ENCODE peak calls at places on chromosomes 12 and 14, in five cellular contexts. L, U, S, H and W are unnamed samples.

GRCh38 chr12:43332977-43333649 is 218.9 kb downstream of the ADAMTS20 start:
- DNase-seq in L (peak; percentile 53), U (no peak), S (no peak), H (no peak), W (no peak)

GRCh38 chr12:124616394-124617343 is 49.3 kb upstream of the NCOR2 start:
- DNase-seq in L (no peak), U (no peak), S (no peak), H (no peak), W (peak; percentile 35)

GRCh38 chr12:89166525-89166934 is 185.8 kb downstream of the DUSP6 start:
- DNase-seq in L (no peak), U (no peak), S (no peak), H (peak; percentile 43), W (no peak)

GRCh38 chr12:14959463-14959862 is 1.9 kb downstream of the ARHGDIB start:
- DNase-seq in L (no peak), U (no peak), S (no peak), H (no peak), W (no peak)

GRCh38 chr14:79856357-79856756 is 354.9 kb downstream of the DIO2 start:
- DNase-seq in L (no peak), U (no peak), S (no peak), H (no peak), W (no peak)

GRCh38 chr14:47549886-47550285 is 125.5 kb downstream of the MDGA2 start:
- DNase-seq in L (no peak), U (no peak), S (no peak), H (no peak), W (no peak)

GRCh38 chr12:47754881-47755280 is 3.8 kb downstream of the RAPGEF3 start:
- DNase-seq in L (no peak), U (no peak), S (no peak), H (peak; percentile 27), W (no peak)

GRCh38 chr12:66693901-66694513 is 15.1 kb upstream of the GRIP1 start:
- DNase-seq in L (peak; percentile 15), U (peak; percentile 47), S (peak; percentile 35), H (peak; percentile 23), W (peak; percentile 60)

GRCh38 chr14:20684662-20685456 is 499 bp downstream of the RNASE4 start:
- DNase-seq in L (no peak), U (no peak), S (peak; percentile 46), H (no peak), W (no peak)

GRCh38 chr12:107461222-107461980 is 224.2 kb upstream of the PWP1 start:
- DNase-seq in L (peak; percentile 70), U (no peak), S (no peak), H (no peak), W (no peak)

GRCh38 chr14:57865066-57865449 is 834 bp downstream of the SLC35F4 start:
- DNase-seq in L (peak; percentile 21), U (no peak), S (no peak), H (no peak), W (no peak)

GRCh38 chr12:30573145-30573544 is 122.5 kb downstream of the IPO8 start:
- DNase-seq in L (no peak), U (no peak), S (no peak), H (no peak), W (no peak)

GRCh38 chr12:115323223-115323905 is 639.4 kb upstream of the TBX3 start:
- DNase-seq in L (no peak), U (no peak), S (no peak), H (no peak), W (no peak)

GRCh38 chr14:93081875-93082570 is 33.7 kb downstream of the ITPK1 start:
- DNase-seq in L (no peak), U (no peak), S (no peak), H (no peak), W (no peak)

GRCh38 chr14:30885840-30886740 is 11.7 kb downstream of the COCH start:
- DNase-seq in L (no peak), U (no peak), S (no peak), H (no peak), W (no peak)

GRCh38 chr14:79404874-79405273 is 806.4 kb downstream of the DIO2 start:
- DNase-seq in L (no peak), U (no peak), S (no peak), H (no peak), W (no peak)

GRCh38 chr12:31915442-31915841 is 43.8 kb upstream of the RESF1 start:
- DNase-seq in L (no peak), U (no peak), S (no peak), H (no peak), W (no peak)

GRCh38 chr12:124388679-124389536 is 94.0 kb downstream of the RFLNA start:
- DNase-seq in L (peak; percentile 93), U (no peak), S (peak; percentile 79), H (no peak), W (peak; percentile 51)

GRCh38 chr12:93808169-93808899 is 131.2 kb downstream of the CRADD start:
- DNase-seq in L (no peak), U (no peak), S (no peak), H (no peak), W (no peak)

GRCh38 chr12:23556661-23557060 is 392.8 kb downstream of the SOX5 start:
- DNase-seq in L (no peak), U (peak; percentile 21), S (no peak), H (no peak), W (no peak)

GRCh38 chr12:117908411-117908810 is 60.4 kb downstream of the KSR2 start:
- DNase-seq in L (no peak), U (no peak), S (no peak), H (no peak), W (no peak)

GRCh38 chr14:104388631-104389325 is 190.8 kb upstream of the C14orf180 start:
- DNase-seq in L (peak; percentile 36), U (no peak), S (no peak), H (no peak), W (no peak)

GRCh38 chr14:55274144-55274543 is 2.9 kb downstream of the FBXO34 start:
- DNase-seq in L (no peak), U (no peak), S (no peak), H (no peak), W (no peak)

GRCh38 chr12:64618953-64619590 is 8.8 kb downstream of the RASSF3 start:
- DNase-seq in L (no peak), U (no peak), S (no peak), H (peak; percentile 77), W (peak; percentile 84)

GRCh38 chr12:65867428-65867827 is 43.1 kb downstream of the HMGA2 start:
- DNase-seq in L (no peak), U (no peak), S (no peak), H (no peak), W (no peak)

GRCh38 chr12:49809369-49810158 is 18.6 kb downstream of the NCKAP5L start:
- DNase-seq in L (no peak), U (no peak), S (no peak), H (no peak), W (no peak)

GRCh38 chr14:67718265-67718664 is 16.6 kb downstream of the RDH12 start:
- DNase-seq in L (no peak), U (no peak), S (no peak), H (no peak), W (no peak)

GRCh38 chr14:53619625-53620324 is 336.9 kb downstream of the BMP4 start:
- DNase-seq in L (no peak), U (no peak), S (no peak), H (no peak), W (no peak)

GRCh38 chr14:101839236-101839635 is 77.7 kb downstream of the PPP2R5C start:
- DNase-seq in L (no peak), U (no peak), S (no peak), H (peak; percentile 57), W (no peak)

GRCh38 chr12:124509676-124510300 is 57.6 kb downstream of the NCOR2 start:
- DNase-seq in L (peak; percentile 79), U (peak; percentile 61), S (peak; percentile 86), H (no peak), W (no peak)

GRCh38 chr12:105252901-105253300 is 16.9 kb upstream of the APPL2 start:
- DNase-seq in L (no peak), U (no peak), S (no peak), H (no peak), W (no peak)

DNA sequence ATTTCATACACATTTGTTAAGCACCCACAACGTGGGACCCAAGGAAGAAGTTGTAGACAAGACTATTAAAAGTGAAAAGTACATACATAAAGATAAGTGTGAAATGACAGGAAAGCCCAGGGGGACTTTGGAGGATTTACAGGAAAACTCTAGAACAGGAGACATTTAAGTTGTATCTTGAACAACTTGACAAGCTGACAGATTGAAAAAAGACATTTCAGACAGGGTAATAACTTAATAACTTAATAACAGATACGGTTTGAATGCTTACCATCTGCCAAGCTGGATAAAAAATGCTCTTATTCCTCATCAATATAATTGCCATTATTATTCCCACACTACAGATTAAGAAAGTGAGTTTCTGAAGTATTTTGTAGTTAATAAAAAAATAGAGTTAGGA is 229.7 kb upstream of the SYT10 start:
- DNase-seq in L (no peak), U (no peak), S (no peak), H (no peak), W (no peak)
- H3K4me3 ChIP-seq in L (no peak overlapping the region), U (no peak overlapping the region), S (no peak overlapping the region), H (no peak overlapping the region), W (no peak overlapping the region)

GRCh38 chr14:89337161-89337560 is 79.9 kb downstream of the FOXN3 start:
- DNase-seq in L (no peak), U (no peak), S (peak; percentile 52), H (no peak), W (no peak)
- TF ChIP-seq GABPA in L (no peak), U (no peak), S (no peak), H (no peak), W (no peak)

DNA sequence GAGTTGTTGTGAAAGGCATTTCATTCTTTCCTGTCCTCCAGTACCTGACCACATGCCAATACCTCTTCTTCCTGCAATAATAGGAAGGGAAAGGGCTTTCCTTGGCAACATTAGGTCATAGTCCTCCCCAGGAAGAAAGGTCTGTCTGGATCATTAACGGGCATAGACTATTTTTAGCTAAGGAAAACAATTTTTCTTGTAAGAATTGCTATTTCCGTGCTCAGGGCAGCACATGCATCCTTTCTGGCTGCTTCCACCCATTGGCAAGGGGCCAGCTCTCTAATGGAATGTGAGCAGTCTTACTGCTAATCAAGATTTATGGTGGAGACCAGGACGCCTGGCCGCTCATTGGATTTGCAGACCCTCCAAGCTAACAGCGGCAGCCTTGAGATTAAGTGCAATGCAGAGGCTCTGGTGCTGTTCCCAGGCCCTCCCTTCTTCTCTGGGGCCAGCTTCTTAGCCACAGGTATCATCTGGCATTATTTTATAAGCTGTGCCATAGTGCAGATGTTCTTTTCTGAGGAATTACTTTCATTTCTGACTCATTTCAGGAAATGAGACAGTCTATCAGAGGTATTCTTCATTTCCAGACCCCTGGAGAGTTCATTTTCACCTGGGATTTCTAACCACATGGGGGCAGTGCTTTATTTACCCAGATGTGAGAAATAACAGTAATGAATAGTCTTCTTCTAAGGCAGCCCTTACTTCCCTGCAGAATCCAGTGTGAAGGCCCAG is 52.9 kb downstream of the ANO6 start:
- DNase-seq in L (peak; percentile 58), U (no peak), S (peak; percentile 31), H (no peak), W (no peak)
- TF ChIP-seq REST in L (no peak), U (no peak), S (no peak), H (no peak), W (no peak)

GRCh38 chr14:95872777-95873176 is 3.9 kb upstream of the TUNAR start:
- DNase-seq in L (no peak), U (no peak), S (no peak), H (no peak), W (no peak)

GRCh38 chr14:95877633-95878032 is 1.0 kb downstream of the TUNAR start:
- DNase-seq in L (no peak), U (no peak), S (no peak), H (no peak), W (no peak)

GRCh38 chr14:95871531-95871930 is 5.1 kb upstream of the TUNAR start:
- DNase-seq in L (no peak), U (no peak), S (no peak), H (no peak), W (no peak)

GRCh38 chr14:95875831-95876768 is 532 bp upstream of the TUNAR start:
- DNase-seq in L (peak; percentile 87), U (no peak), S (no peak), H (no peak), W (no peak)

GRCh38 chr14:95876769-95877490 is at the start of gene TUNAR:
- DNase-seq in L (peak; percentile 79), U (no peak), S (no peak), H (no peak), W (no peak)
- H3K4me3 ChIP-seq in L (peak within 1 kb of the TSS; percentile 46), U (no peak within 1 kb of the TSS), S (no peak within 1 kb of the TSS), H (no peak within 1 kb of the TSS), W (no peak within 1 kb of the TSS)